ENCODE peak calls at places on chromosome 1, in five cellular contexts. One of them, this sample, is unnamed.

GRCh38 chr1:118783095-118783758 is 204.9 kb downstream of the TBX15 start:
- DNase-seq in GM12878: no peak
- DNase-seq in HepG2: no peak
- DNase-seq in H1: no peak
- DNase-seq in K562: no peak
- DNase-seq in this sample: no peak

GRCh38 chr1:235019456-235019855 is 109.2 kb downstream of the TOMM20 start:
- DNase-seq in H1: no peak
- DNase-seq in HepG2: no peak
- DNase-seq in K562: no peak
- DNase-seq in GM12878: no peak
- DNase-seq in this sample: no peak

GRCh38 chr1:22461100-22461499 is 9.4 kb downstream of the ZBTB40 start:
- DNase-seq in GM12878: no peak
- DNase-seq in HepG2: peak
- DNase-seq in K562: no peak
- DNase-seq in H1: no peak
- DNase-seq in this sample: no peak

GRCh38 chr1:198199105-198199504 is 42.3 kb downstream of the NEK7 start:
- DNase-seq in GM12878: no peak
- DNase-seq in K562: no peak
- DNase-seq in HepG2: no peak
- DNase-seq in H1: no peak
- DNase-seq in this sample: no peak

GRCh38 chr1:234206651-234207284 is 166.5 kb upstream of the COA6 start:
- DNase-seq in HepG2: peak
- DNase-seq in GM12878: no peak
- DNase-seq in K562: no peak
- DNase-seq in H1: no peak
- DNase-seq in this sample: peak

GRCh38 chr1:11501491-11501897 is 22.5 kb downstream of the DISP3 start:
- DNase-seq in K562: no peak
- DNase-seq in HepG2: no peak
- DNase-seq in H1: no peak
- DNase-seq in GM12878: no peak
- DNase-seq in this sample: no peak

GRCh38 chr1:206471415-206471801 is 1.1 kb downstream of the IKBKE start:
- DNase-seq in H1: no peak
- DNase-seq in K562: no peak
- DNase-seq in GM12878: no peak
- DNase-seq in HepG2: no peak
- DNase-seq in this sample: no peak

GRCh38 chr1:171434717-171435346 is 50.5 kb upstream of the PRRC2C start:
- DNase-seq in HepG2: no peak
- DNase-seq in H1: no peak
- DNase-seq in GM12878: no peak
- DNase-seq in K562: no peak
- DNase-seq in this sample: no peak

GRCh38 chr1:8047112-8047511 is 21.0 kb upstream of the ERRFI1 start:
- DNase-seq in GM12878: no peak
- DNase-seq in K562: no peak
- DNase-seq in HepG2: no peak
- DNase-seq in H1: no peak
- DNase-seq in this sample: no peak

GRCh38 chr1:239386453-239387303 is at the start of gene CHRM3:
- DNase-seq in GM12878: no peak
- DNase-seq in HepG2: no peak
- DNase-seq in H1: peak
- DNase-seq in K562: no peak
- DNase-seq in this sample: no peak

GRCh38 chr1:94039514-94039870 is 81.5 kb downstream of the ABCA4 start:
- DNase-seq in HepG2: peak
- DNase-seq in K562: peak
- DNase-seq in GM12878: no peak
- DNase-seq in H1: peak
- DNase-seq in this sample: peak

GRCh38 chr1:21661886-21662285 is 7.3 kb downstream of the RAP1GAP start:
- DNase-seq in HepG2: no peak
- DNase-seq in GM12878: no peak
- DNase-seq in H1: no peak
- DNase-seq in K562: no peak
- DNase-seq in this sample: no peak

GRCh38 chr1:48084826-48085225 is 87.6 kb upstream of the TRABD2B start:
- DNase-seq in HepG2: no peak
- DNase-seq in H1: no peak
- DNase-seq in GM12878: no peak
- DNase-seq in K562: no peak
- DNase-seq in this sample: no peak

GRCh38 chr1:68301538-68301937 is 69.2 kb upstream of the WLS start:
- DNase-seq in HepG2: no peak
- DNase-seq in K562: no peak
- DNase-seq in GM12878: no peak
- DNase-seq in H1: no peak
- DNase-seq in this sample: no peak

GRCh38 chr1:175525222-175525621 is 218.2 kb downstream of the TNR start:
- DNase-seq in K562: no peak
- DNase-seq in H1: no peak
- DNase-seq in HepG2: no peak
- DNase-seq in GM12878: no peak
- DNase-seq in this sample: no peak

GRCh38 chr1:19925342-19926070 is 2.1 kb upstream of the PLA2G2E start:
- DNase-seq in HepG2: peak
- DNase-seq in H1: no peak
- DNase-seq in K562: no peak
- DNase-seq in GM12878: no peak
- DNase-seq in this sample: peak

GRCh38 chr1:88272216-88272615 is 411.9 kb upstream of the PKN2 start:
- DNase-seq in H1: no peak
- DNase-seq in HepG2: no peak
- DNase-seq in K562: no peak
- DNase-seq in GM12878: no peak
- DNase-seq in this sample: no peak

GRCh38 chr1:23421343-23421742 is 3.2 kb downstream of the TCEA3 start:
- DNase-seq in HepG2: no peak
- DNase-seq in K562: no peak
- DNase-seq in GM12878: no peak
- DNase-seq in H1: no peak
- DNase-seq in this sample: no peak

GRCh38 chr1:28370220-28371010 is 875 bp downstream of the PHACTR4 start:
- DNase-seq in GM12878: no peak
- DNase-seq in H1: no peak
- DNase-seq in K562: peak
- DNase-seq in HepG2: no peak
- DNase-seq in this sample: no peak

GRCh38 chr1:112636597-112637256 is 17.1 kb downstream of the CAPZA1 start:
- DNase-seq in K562: no peak
- DNase-seq in HepG2: no peak
- DNase-seq in H1: no peak
- DNase-seq in GM12878: no peak
- DNase-seq in this sample: no peak

GRCh38 chr1:28887418-28887834 is 26.9 kb upstream of the EPB41 start:
- DNase-seq in H1: peak
- DNase-seq in GM12878: no peak
- DNase-seq in K562: peak
- DNase-seq in HepG2: no peak
- DNase-seq in this sample: no peak

GRCh38 chr1:15406911-15407559 is 2.7 kb upstream of the EFHD2 start:
- DNase-seq in K562: no peak
- DNase-seq in HepG2: no peak
- DNase-seq in GM12878: no peak
- DNase-seq in H1: no peak
- DNase-seq in this sample: no peak

GRCh38 chr1:59179673-59180072 is 117.2 kb upstream of the FGGY start:
- DNase-seq in HepG2: no peak
- DNase-seq in H1: no peak
- DNase-seq in GM12878: no peak
- DNase-seq in K562: no peak
- DNase-seq in this sample: no peak

GRCh38 chr1:190124068-190124467 is 353.6 kb downstream of the BRINP3 start:
- DNase-seq in K562: no peak
- DNase-seq in GM12878: no peak
- DNase-seq in H1: no peak
- DNase-seq in HepG2: no peak
- DNase-seq in this sample: no peak

GRCh38 chr1:229067546-229067945 is 203.4 kb upstream of the RAB4A start:
- DNase-seq in H1: no peak
- DNase-seq in HepG2: no peak
- DNase-seq in K562: no peak
- DNase-seq in GM12878: no peak
- DNase-seq in this sample: no peak

GRCh38 chr1:28437260-28437923 is 67.9 kb downstream of the PHACTR4 start:
- DNase-seq in H1: no peak
- DNase-seq in HepG2: peak
- DNase-seq in K562: no peak
- DNase-seq in GM12878: no peak
- DNase-seq in this sample: peak

GRCh38 chr1:18569811-18570545 is 60.7 kb upstream of the PAX7 start:
- DNase-seq in HepG2: no peak
- DNase-seq in GM12878: no peak
- DNase-seq in K562: no peak
- DNase-seq in H1: no peak
- DNase-seq in this sample: no peak

GRCh38 chr1:203692565-203693470 is 66.2 kb downstream of the ATP2B4 start:
- DNase-seq in H1: no peak
- DNase-seq in HepG2: no peak
- DNase-seq in K562: peak
- DNase-seq in GM12878: no peak
- DNase-seq in this sample: peak

GRCh38 chr1:29540801-29541357 is 304.6 kb downstream of the PTPRU start:
- DNase-seq in GM12878: no peak
- DNase-seq in HepG2: no peak
- DNase-seq in H1: no peak
- DNase-seq in K562: peak
- DNase-seq in this sample: no peak

GRCh38 chr1:177045156-177045555 is 119.4 kb downstream of the ASTN1 start:
- DNase-seq in HepG2: no peak
- DNase-seq in GM12878: no peak
- DNase-seq in K562: no peak
- DNase-seq in H1: no peak
- DNase-seq in this sample: no peak

GRCh38 chr1:2380816-2381591 is 10.3 kb downstream of the MORN1 start:
- DNase-seq in K562: no peak
- DNase-seq in H1: no peak
- DNase-seq in GM12878: no peak
- DNase-seq in HepG2: no peak
- DNase-seq in this sample: no peak

GRCh38 chr1:2378441-2378851 is 12.9 kb downstream of the MORN1 start:
- DNase-seq in GM12878: no peak
- DNase-seq in HepG2: no peak
- DNase-seq in K562: no peak
- DNase-seq in H1: no peak
- DNase-seq in this sample: no peak

GRCh38 chr1:2377751-2378440 is 13.5 kb downstream of the MORN1 start:
- DNase-seq in H1: no peak
- DNase-seq in GM12878: no peak
- DNase-seq in K562: no peak
- DNase-seq in HepG2: no peak
- DNase-seq in this sample: no peak

GRCh38 chr1:2378956-2379732 is 12.2 kb downstream of the MORN1 start:
- DNase-seq in K562: no peak
- DNase-seq in GM12878: no peak
- DNase-seq in H1: no peak
- DNase-seq in HepG2: no peak
- DNase-seq in this sample: no peak

DNA sequence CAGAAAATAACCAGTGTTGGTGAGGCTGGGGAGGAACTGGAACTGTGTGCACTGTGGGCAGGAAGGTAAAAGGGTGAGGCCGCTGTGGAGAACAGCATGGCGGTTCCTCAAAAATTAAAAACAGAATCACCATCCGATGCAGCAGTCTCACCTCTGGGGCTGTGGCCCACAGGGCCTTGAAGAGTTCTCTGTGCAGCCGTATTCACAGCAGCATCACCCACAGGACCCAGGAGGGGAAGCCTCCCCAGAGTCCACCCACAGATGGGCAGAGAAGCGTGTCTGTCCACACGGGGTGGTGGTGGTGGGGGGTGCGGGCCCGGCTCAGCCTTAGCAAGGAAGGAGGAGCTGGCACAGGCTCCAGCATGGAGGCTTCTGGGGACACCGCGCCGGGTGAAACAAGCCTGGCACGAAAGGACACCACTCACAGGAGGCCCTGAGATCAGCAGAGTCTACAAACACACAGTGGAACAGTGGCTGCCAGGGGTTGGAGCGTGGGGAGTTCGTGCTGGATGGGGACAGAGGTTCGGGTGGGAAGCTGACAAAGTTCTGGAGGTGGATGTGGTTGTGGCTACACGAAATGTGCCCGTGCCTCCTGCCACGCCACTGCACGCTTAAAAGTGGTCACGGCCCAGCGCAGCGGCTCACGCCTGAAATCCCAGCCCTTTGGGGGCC is 11.5 kb downstream of the MORN1 start:
- DNase-seq in K562: no peak
- DNase-seq in H1: no peak
- DNase-seq in HepG2: no peak
- DNase-seq in GM12878: no peak
- DNase-seq in this sample: no peak
- TF ChIP-seq CEBPB in K562: no peak
- TF ChIP-seq CEBPB in H1: no peak
- TF ChIP-seq CEBPB in HepG2: no peak
- TF ChIP-seq CEBPB in GM12878: no peak
- TF ChIP-seq CEBPB in this sample: no peak

GRCh38 chr1:212700892-212701819 is 1.5 kb upstream of the BATF3 start:
- DNase-seq in K562: peak
- DNase-seq in GM12878: no peak
- DNase-seq in H1: peak
- DNase-seq in HepG2: no peak
- DNase-seq in this sample: no peak

GRCh38 chr1:212700597-212700891 is 904 bp upstream of the BATF3 start:
- DNase-seq in HepG2: no peak
- DNase-seq in K562: no peak
- DNase-seq in H1: no peak
- DNase-seq in GM12878: no peak
- DNase-seq in this sample: no peak

GRCh38 chr1:212699104-212699838 is 369 bp downstream of the BATF3 start:
- DNase-seq in HepG2: peak
- DNase-seq in GM12878: no peak
- DNase-seq in H1: peak
- DNase-seq in K562: peak
- DNase-seq in this sample: peak

GRCh38 chr1:212698467-212699103 is 1.1 kb downstream of the BATF3 start:
- DNase-seq in H1: no peak
- DNase-seq in K562: no peak
- DNase-seq in HepG2: no peak
- DNase-seq in GM12878: no peak
- DNase-seq in this sample: no peak

GRCh38 chr1:212699839-212700596 is at the start of gene BATF3:
- DNase-seq in GM12878: no peak
- DNase-seq in H1: peak
- DNase-seq in HepG2: no peak
- DNase-seq in K562: no peak
- DNase-seq in this sample: no peak
- TF ChIP-seq ZNF274 in GM12878: no peak
- TF ChIP-seq ZNF274 in H1: no peak
- TF ChIP-seq ZNF274 in HepG2: no peak
- TF ChIP-seq ZNF274 in K562: no peak
- TF ChIP-seq ZNF274 in this sample: no peak

GRCh38 chr1:150150511-150151021 is 850 bp downstream of the PLEKHO1 start:
- DNase-seq in H1: peak
- DNase-seq in GM12878: no peak
- DNase-seq in K562: peak
- DNase-seq in HepG2: no peak
- DNase-seq in this sample: no peak
- TF ChIP-seq CEBPB in H1: no peak
- TF ChIP-seq CEBPB in GM12878: no peak
- TF ChIP-seq CEBPB in K562: no peak
- TF ChIP-seq CEBPB in HepG2: no peak
- TF ChIP-seq CEBPB in this sample: no peak

GRCh38 chr1:164767257-164768044 is 208.5 kb downstream of the PBX1 start:
- DNase-seq in K562: no peak
- DNase-seq in H1: no peak
- DNase-seq in GM12878: no peak
- DNase-seq in HepG2: no peak
- DNase-seq in this sample: no peak
- TF ChIP-seq ZNF274 in K562: no peak
- TF ChIP-seq ZNF274 in H1: no peak
- TF ChIP-seq ZNF274 in GM12878: no peak
- TF ChIP-seq ZNF274 in HepG2: no peak
- TF ChIP-seq ZNF274 in this sample: no peak

This sample was measured in HCT116.